ENCODE peak calls at places on chromosome 19, in five cellular contexts. M is K562, P is H1, A is HepG2, D is GM12878. H is an unnamed sample.

GRCh38 chr19:15390814-15391213 is 11.2 kb upstream of the AKAP8 start:
- DNase-seq in M (no peak), P (no peak), A (no peak), D (no peak), H (no peak)

GRCh38 chr19:53553159-53553558 is 15.2 kb downstream of the ZNF331 start:
- DNase-seq in A (no peak), M (no peak), P (no peak), D (no peak), H (no peak)

GRCh38 chr19:3745363-3746045 is 16.0 kb downstream of the APBA3 start:
- DNase-seq in A (no peak), M (no peak), D (no peak), P (no peak), H (no peak)

GRCh38 chr19:5934779-5935472 is 20.9 kb downstream of the CAPS start:
- DNase-seq in D (no peak), A (no peak), M (no peak), P (no peak), H (no peak)

GRCh38 chr19:1232652-1233360 is 5.0 kb downstream of the CBARP start:
- DNase-seq in P (no peak), D (no peak), M (no peak), A (no peak), H (no peak)

GRCh38 chr19:23436318-23436717 is 41.0 kb upstream of the ZNF91 start:
- DNase-seq in M (no peak), A (no peak), P (no peak), D (no peak), H (no peak)

GRCh38 chr19:3479177-3479818 is 1.0 kb downstream of the SMIM24 start:
- DNase-seq in M (peak), D (no peak), P (no peak), A (no peak), H (peak)

GRCh38 chr19:45245334-45245787 is at the start of gene EXOC3L2:
- DNase-seq in P (no peak), A (no peak), D (no peak), M (peak), H (no peak)

GRCh38 chr19:58181902-58182576 is 822 bp upstream of the ZNF274 start:
- DNase-seq in A (peak), P (no peak), D (no peak), M (peak), H (peak)

GRCh38 chr19:18501832-18502231 is 20.0 kb downstream of the ELL start:
- DNase-seq in D (no peak), M (no peak), A (no peak), P (no peak), H (no peak)

GRCh38 chr19:1571358-1571757 is 3.2 kb upstream of the MEX3D start:
- DNase-seq in D (no peak), M (no peak), A (no peak), P (no peak), H (no peak)

GRCh38 chr19:11555246-11555645 is 3.8 kb downstream of the ELOF1 start:
- DNase-seq in A (no peak), P (no peak), D (no peak), M (no peak), H (no peak)

GRCh38 chr19:46416077-46416709 is 2.8 kb upstream of the CCDC8 start:
- DNase-seq in M (peak), P (no peak), D (no peak), A (peak), H (peak)

GRCh38 chr19:27885361-27885760 is 1327.6 kb downstream of the UQCRFS1 start:
- DNase-seq in P (no peak), A (no peak), D (no peak), M (no peak), H (no peak)

GRCh38 chr19:18377026-18377425 is 8.9 kb upstream of the GDF15 start:
- DNase-seq in A (no peak), P (no peak), D (no peak), M (no peak), H (peak)

GRCh38 chr19:17616961-17617806 is 61.7 kb downstream of the COLGALT1 start:
- DNase-seq in M (peak), A (peak), D (no peak), P (no peak), H (peak)

GRCh38 chr19:51712461-51713081 is 11.2 kb downstream of the HAS1 start:
- DNase-seq in D (no peak), M (peak), A (no peak), P (peak), H (peak)

GRCh38 chr19:48321622-48322591 is 3.4 kb upstream of the EMP3 start:
- DNase-seq in D (peak), P (peak), M (peak), A (peak), H (peak)
- TF ChIP-seq EP300 in D (peak), P (no peak), M (peak), A (no peak), H (no peak)

GRCh38 chr19:19946226-19946625 is 45.5 kb downstream of the ZNF93 start:
- DNase-seq in M (no peak), D (no peak), A (no peak), P (no peak), H (no peak)

GRCh38 chr19:19948800-19949199 is 48.1 kb downstream of the ZNF93 start:
- DNase-seq in P (no peak), M (no peak), D (no peak), A (no peak), H (no peak)

GRCh38 chr19:19944583-19944880 is 43.8 kb downstream of the ZNF93 start:
- DNase-seq in M (no peak), A (no peak), D (no peak), P (no peak), H (no peak)

GRCh38 chr19:19943848-19944582 is 43.3 kb downstream of the ZNF93 start:
- DNase-seq in M (peak), A (no peak), D (no peak), P (no peak), H (no peak)
- TF ChIP-seq CEBPB in M (peak), A (no peak), D (no peak), P (no peak), H (no peak)

GRCh38 chr19:10473192-10473591 is 30.0 kb downstream of the KEAP1 start:
- DNase-seq in P (no peak), A (no peak), M (no peak), D (no peak), H (no peak)
- TF ChIP-seq HDAC2 in P (no peak), A (no peak), M (no peak), D (no peak), H (no peak)

GRCh38 chr19:44071824-44072542 is at the start of gene ZNF284:
- DNase-seq in D (peak), A (peak), P (peak), M (peak), H (peak)
- TF ChIP-seq EP300 in D (no peak), A (no peak), P (no peak), M (no peak), H (no peak)